ENCODE peak calls at places on chromosomes 5 and 9, in eight cellular contexts. V is SK-N-SH, I is suprapubic skin, X is A549, M is H1, E is GM12878, A is sigmoid colon, L is ovary. J is an unnamed sample.

GRCh38 chr5:132488590-132488989 is 2.0 kb downstream of the IRF1 start:
- DNase-seq in V (no peak), I (no peak), X (no peak), M (no peak), E (no peak), A (no peak), L (no peak), J (no peak)

GRCh38 chr5:74275204-74275992 is 365.1 kb downstream of the ENC1 start:
- DNase-seq in V (no peak), I (no peak), X (no peak), M (no peak), E (no peak), A (no peak), L (no peak), J (no peak)

GRCh38 chr9:133573791-133574515 is 35.2 kb downstream of the FAM163B start:
- DNase-seq in V (no peak), I (no peak), X (no peak), M (no peak), E (no peak), A (no peak), L (no peak), J (no peak)

GRCh38 chr5:98872679-98873078 is 56.1 kb downstream of the CHD1 start:
- DNase-seq in V (no peak), I (no peak), X (no peak), M (no peak), E (no peak), A (no peak), L (no peak), J (no peak)

GRCh38 chr9:69379250-69379982 is 54.4 kb downstream of the ENTREP1 start:
- DNase-seq in V (no peak), I (no peak), X (peak), M (no peak), E (no peak), A (no peak), L (no peak), J (no peak)

GRCh38 chr5:179779826-179780225 is 14.0 kb upstream of the LTC4S start:
- DNase-seq in V (no peak), I (no peak), X (no peak), M (no peak), E (no peak), A (no peak), L (no peak), J (no peak)

GRCh38 chr9:69324549-69325401 is at the start of gene ENTREP1:
- DNase-seq in V (peak), I (peak), X (peak), M (no peak), E (no peak), A (peak), L (peak), J (peak)

GRCh38 chr5:107704686-107705389 is 34.1 kb upstream of the EFNA5 start:
- DNase-seq in V (no peak), I (no peak), X (no peak), M (no peak), E (no peak), A (no peak), L (no peak), J (no peak)

GRCh38 chr5:134177197-134178171 is 734 bp upstream of the SKP1 start:
- DNase-seq in V (peak), I (peak), X (peak), M (peak), E (peak), A (peak), L (peak), J (peak)

GRCh38 chr5:158785397-158785796 is 314.3 kb downstream of the EBF1 start:
- DNase-seq in V (no peak), I (no peak), X (no peak), M (no peak), E (no peak), A (no peak), L (no peak), J (no peak)

GRCh38 chr9:133784731-133785561 is 46.8 kb upstream of the SARDH start:
- DNase-seq in V (no peak), I (no peak), X (no peak), M (no peak), E (no peak), A (no peak), L (no peak), J (no peak)

GRCh38 chr5:124371121-124371706 is 375.2 kb downstream of the ZNF608 start:
- DNase-seq in V (no peak), I (peak), X (no peak), M (no peak), E (no peak), A (peak), L (no peak), J (peak)

GRCh38 chr9:96084289-96084688 is 208.8 kb downstream of the ERCC6L2 start:
- DNase-seq in V (peak), I (peak), X (no peak), M (no peak), E (no peak), A (no peak), L (no peak), J (no peak)
- TF ChIP-seq EP300 in V (no peak), I (no peak), X (no peak), M (no peak), E (no peak), A (no peak), L (no peak), J (no peak)

GRCh38 chr5:93581738-93582414 is 857 bp upstream of the NR2F1-AS1 start:
- DNase-seq in V (no peak), I (no peak), X (peak), M (no peak), E (no peak), A (peak), L (no peak), J (no peak)
- H3K4me3 ChIP-seq in V (peak), I (peak), X (peak), M (peak), E (no peak), A (peak), L (peak), J (no peak)

GRCh38 chr5:152171888-152172287 is 233.2 kb downstream of the NMUR2 start:
- DNase-seq in V (no peak), I (no peak), X (no peak), M (no peak), E (no peak), A (no peak), L (no peak), J (no peak)

GRCh38 chr5:152164860-152165259 is 240.2 kb upstream of the GLRA1 start:
- DNase-seq in V (no peak), I (no peak), X (no peak), M (no peak), E (no peak), A (no peak), L (no peak), J (no peak)

GRCh38 chr5:152170350-152170749 is 234.7 kb downstream of the NMUR2 start:
- DNase-seq in V (no peak), I (no peak), X (peak), M (no peak), E (no peak), A (no peak), L (peak), J (no peak)
- TF ChIP-seq EP300 in V (no peak), I (no peak), X (no peak), M (no peak), E (no peak), A (no peak), L (no peak), J (no peak)

GRCh38 chr9:126806336-126806735 is 1.5 kb downstream of the ZBTB43 start:
- DNase-seq in V (no peak), I (no peak), X (no peak), M (no peak), E (no peak), A (no peak), L (no peak), J (no peak)
- H3K4me3 ChIP-seq in V (peak), I (peak), X (peak), M (peak), E (peak), A (peak), L (peak), J (peak)

J was measured in transverse colon.